ENCODE peak calls at places on chromosome 1, in six cellular contexts. X is H1, P is GM12878, Q is GM12891, R is K562, S is HepG2. Y is an unnamed sample.

GRCh38 chr1:233180626-233181364 is 114.7 kb downstream of the PCNX2 start:
- DNase-seq in X (no peak), P (no peak), Q (no peak), R (no peak), S (no peak), Y (no peak)

GRCh38 chr1:6832789-6833188 is 47.5 kb downstream of the CAMTA1 start:
- DNase-seq in X (no peak), P (no peak), Q (no peak), R (no peak), S (no peak), Y (no peak)

GRCh38 chr1:117809764-117810163 is 119.7 kb downstream of the GDAP2 start:
- DNase-seq in X (no peak), P (no peak), Q (no peak), R (no peak), S (no peak), Y (no peak)

GRCh38 chr1:194225781-194226180 is 1039.4 kb upstream of the B3GALT2 start:
- DNase-seq in X (no peak), P (no peak), Q (no peak), R (no peak), S (no peak), Y (no peak)

GRCh38 chr1:15406911-15407559 is 2.7 kb upstream of the EFHD2 start:
- DNase-seq in X (no peak), P (no peak), Q (no peak), R (no peak), S (no peak), Y (no peak)

GRCh38 chr1:15714438-15715136 is 21.5 kb upstream of the SLC25A34 start:
- DNase-seq in X (no peak), P (no peak), Q (no peak), R (no peak), S (no peak), Y (no peak)

GRCh38 chr1:67566803-67567202 is 118.2 kb upstream of the GADD45A start:
- DNase-seq in X (no peak), P (no peak), Q (no peak), R (no peak), S (no peak), Y (no peak)

GRCh38 chr1:106224426-106224825 is 832.0 kb upstream of the PRMT6 start:
- DNase-seq in X (no peak), P (no peak), Q (no peak), R (no peak), S (no peak), Y (no peak)

GRCh38 chr1:45037456-45037855 is 25.4 kb downstream of the UROD start:
- DNase-seq in X (no peak), P (no peak), Q (no peak), R (peak; percentile 84), S (no peak), Y (no peak)

GRCh38 chr1:173508541-173508940 is 31.4 kb downstream of the PRDX6 start:
- DNase-seq in X (no peak), P (no peak), Q (no peak), R (no peak), S (no peak), Y (no peak)

GRCh38 chr1:28580706-28581530 is 11.1 kb upstream of the RAB42 start:
- DNase-seq in X (no peak), P (no peak), Q (no peak), R (peak; percentile 76), S (peak; percentile 28), Y (no peak)

GRCh38 chr1:67336783-67337182 is 29.1 kb downstream of the IL12RB2 start:
- DNase-seq in X (no peak), P (no peak), Q (no peak), R (peak; percentile 11), S (no peak), Y (no peak)

GRCh38 chr1:69639159-69639558 is 71.4 kb downstream of the LRRC7 start:
- DNase-seq in X (no peak), P (no peak), Q (no peak), R (no peak), S (no peak), Y (no peak)

GRCh38 chr1:119648620-119649004 is 546 bp upstream of the ZNF697 start:
- DNase-seq in X (no peak), P (no peak), Q (no peak), R (no peak), S (no peak), Y (no peak)

GRCh38 chr1:119646521-119647227 is 1.4 kb downstream of the ZNF697 start:
- DNase-seq in X (no peak), P (no peak), Q (no peak), R (peak; percentile 59), S (no peak), Y (no peak)

GRCh38 chr1:119647228-119647733 is 785 bp downstream of the ZNF697 start:
- DNase-seq in X (no peak), P (no peak), Q (no peak), R (no peak), S (no peak), Y (no peak)

GRCh38 chr1:119651133-119651532 is 3.1 kb upstream of the ZNF697 start:
- DNase-seq in X (no peak), P (no peak), Q (no peak), R (no peak), S (no peak), Y (no peak)

DNA sequence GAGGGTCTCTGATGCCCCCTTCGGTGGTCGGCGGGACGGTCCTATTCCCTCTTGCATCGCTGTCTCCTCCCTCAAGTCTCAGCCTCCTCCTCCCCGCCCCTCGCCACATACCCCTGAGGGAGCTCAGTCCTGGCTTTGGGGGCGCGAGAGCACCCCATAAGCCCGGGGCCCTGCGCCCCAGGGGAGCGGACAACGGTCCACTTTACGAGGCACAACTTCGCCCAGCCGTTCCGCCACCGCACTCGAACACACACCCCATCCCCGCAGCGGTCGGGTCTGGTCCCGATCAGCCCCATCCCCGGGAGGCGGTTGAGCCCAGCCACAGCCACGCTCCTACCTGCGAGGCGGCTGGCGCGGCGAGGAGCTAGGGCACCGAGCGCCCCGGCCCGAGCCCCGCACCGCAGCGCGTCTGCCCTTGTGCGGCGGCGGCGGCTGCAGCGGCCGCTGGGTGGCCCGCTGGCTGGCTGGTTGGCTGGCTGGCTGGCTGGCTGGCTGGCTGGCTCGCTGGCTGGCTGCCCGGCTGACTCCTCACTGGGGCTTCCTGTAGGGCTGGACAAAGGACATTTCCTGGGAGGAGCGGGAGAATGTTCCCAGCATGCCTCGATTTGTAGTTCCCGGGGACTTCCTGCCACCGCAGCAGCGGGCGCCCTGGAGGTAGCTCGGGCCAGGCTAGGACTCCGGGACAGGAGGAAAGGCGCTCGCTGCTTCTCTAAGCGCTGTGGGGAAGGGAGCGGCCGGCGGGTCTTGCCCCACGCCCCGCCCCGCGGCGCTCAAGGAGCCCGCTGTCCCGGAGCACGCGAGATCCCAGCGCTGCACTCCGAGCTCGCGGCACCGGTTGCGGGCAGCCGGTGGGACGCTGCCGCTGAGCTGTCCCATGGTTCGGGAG is at the start of gene ZNF697:
- DNase-seq in X (peak; percentile 77), P (peak; percentile 51), Q (peak; percentile 64), R (peak; percentile 96), S (peak; percentile 92), Y (peak; percentile 71)
- TF ChIP-seq POLR2A in X (peak; percentile 64), P (peak; percentile 61), Q (no peak), R (peak; percentile 83), S (peak; percentile 75), Y (no peak)

GRCh38 chr1:223642155-223642689 is 23.3 kb downstream of the CAPN8 start:
- DNase-seq in X (no peak), P (no peak), Q (no peak), R (no peak), S (no peak), Y (no peak)

GRCh38 chr1:223641523-223642039 is 23.9 kb downstream of the CAPN8 start:
- DNase-seq in X (no peak), P (no peak), Q (no peak), R (no peak), S (no peak), Y (no peak)

GRCh38 chr1:223649222-223649621 is 16.3 kb downstream of the CAPN8 start:
- DNase-seq in X (no peak), P (no peak), Q (no peak), R (no peak), S (no peak), Y (no peak)

GRCh38 chr1:223647249-223647648 is 18.3 kb downstream of the CAPN8 start:
- DNase-seq in X (no peak), P (no peak), Q (no peak), R (no peak), S (no peak), Y (no peak)

GRCh38 chr1:223645903-223646302 is 19.6 kb downstream of the CAPN8 start:
- DNase-seq in X (no peak), P (no peak), Q (no peak), R (no peak), S (no peak), Y (no peak)
- TF ChIP-seq TAF1 in X (no peak), P (no peak), Q (no peak), R (no peak), S (no peak), Y (no peak)

GRCh38 chr1:95393434-95393833 is 159.4 kb downstream of the RWDD3 start:
- DNase-seq in X (no peak), P (no peak), Q (no peak), R (no peak), S (no peak), Y (no peak)

DNA sequence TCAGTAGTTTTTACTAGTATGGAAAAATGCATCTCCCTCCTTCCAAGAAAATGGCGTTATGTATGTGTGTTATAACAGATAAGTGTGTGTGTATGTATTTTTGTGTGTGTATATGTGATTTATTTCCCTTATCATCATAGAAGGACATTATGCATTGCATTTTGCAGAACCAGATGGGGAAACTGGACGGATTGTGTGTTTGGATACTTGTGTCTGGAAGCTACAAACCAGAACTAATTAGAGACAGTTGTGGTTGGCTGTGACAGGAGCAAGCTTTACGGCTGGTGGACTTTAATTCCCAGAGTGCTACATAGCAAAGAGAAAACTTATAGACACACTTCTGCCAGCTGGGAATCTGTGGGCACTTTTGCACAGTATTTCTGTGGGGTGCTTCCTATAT is 162.5 kb downstream of the RWDD3 start:
- DNase-seq in X (no peak), P (no peak), Q (no peak), R (no peak), S (no peak), Y (no peak)
- TF ChIP-seq POLR2A in X (no peak), P (no peak), Q (no peak), R (no peak), S (no peak), Y (no peak)

GRCh38 chr1:94299627-94300552 is 62.5 kb upstream of the ARHGAP29 start:
- DNase-seq in X (no peak), P (no peak), Q (no peak), R (no peak), S (peak; percentile 41), Y (no peak)

GRCh38 chr1:94298861-94299260 is 61.5 kb upstream of the ARHGAP29 start:
- DNase-seq in X (no peak), P (no peak), Q (no peak), R (no peak), S (peak; percentile 65), Y (no peak)

GRCh38 chr1:94302497-94302896 is 65.1 kb upstream of the ARHGAP29 start:
- DNase-seq in X (no peak), P (no peak), Q (no peak), R (no peak), S (no peak), Y (no peak)

GRCh38 chr1:94301186-94301585 is 63.8 kb upstream of the ARHGAP29 start:
- DNase-seq in X (no peak), P (no peak), Q (no peak), R (no peak), S (no peak), Y (no peak)

DNA sequence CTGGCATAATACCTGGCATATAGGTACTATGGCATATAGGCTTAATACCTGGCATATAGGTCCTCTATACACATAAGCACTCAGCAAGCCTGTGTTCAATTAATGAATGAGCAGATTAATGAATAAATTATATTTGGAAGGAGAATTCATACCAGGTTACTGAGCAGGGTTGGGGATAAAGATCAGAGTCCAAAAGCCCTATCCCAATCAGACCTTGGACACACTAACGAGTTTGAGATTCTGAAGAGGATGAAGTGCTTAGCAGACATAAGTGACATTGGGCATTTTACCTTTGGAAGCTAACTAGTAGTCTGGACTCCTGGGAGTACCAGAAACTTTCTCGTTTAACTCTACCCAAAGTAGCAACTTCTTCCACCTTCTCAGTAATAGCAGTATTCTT is 63.3 kb upstream of the ARHGAP29 start:
- DNase-seq in X (no peak), P (no peak), Q (no peak), R (no peak), S (no peak), Y (no peak)
- TF ChIP-seq TAF1 in X (no peak), P (no peak), Q (no peak), R (no peak), S (no peak), Y (no peak)

Y was measured in GM12892.